ENCODE peak calls at places on chromosomes 1 and 21, in five cellular contexts. N is WTC11, W is K562, B is GM12878, Y is HepG2. E is an unnamed sample.

GRCh38 chr21:36141513-36141925 is 6.6 kb downstream of the CBR3 start:
- DNase-seq in N (peak), B (peak), Y (peak), W (peak), E (peak)

GRCh38 chr21:25934771-25935224 is 200.0 kb downstream of the GABPA start:
- DNase-seq in B (no peak), Y (peak), N (no peak), W (no peak), E (peak)

GRCh38 chr21:46011267-46011967 is 29.8 kb downstream of the COL6A1 start:
- DNase-seq in Y (no peak), B (no peak), W (no peak), N (no peak), E (no peak)

GRCh38 chr1:245156041-245156735 is 1.4 kb downstream of the KIF26B start:
- DNase-seq in B (no peak), W (peak), Y (peak), N (peak), E (peak)

GRCh38 chr1:18059206-18059605 is 48.4 kb upstream of the IGSF21 start:
- DNase-seq in B (no peak), N (no peak), W (no peak), Y (no peak), E (no peak)

GRCh38 chr1:91124290-91124975 is 102.6 kb upstream of the ZNF644 start:
- DNase-seq in N (no peak), B (no peak), Y (no peak), W (no peak), E (no peak)

GRCh38 chr21:34815831-34816700 is 147.3 kb downstream of the CLIC6 start:
- DNase-seq in B (no peak), W (no peak), Y (no peak), N (no peak), E (no peak)

GRCh38 chr21:44052071-44052829 is 40.1 kb downstream of the TRAPPC10 start:
- DNase-seq in B (no peak), W (no peak), N (no peak), Y (no peak), E (no peak)

GRCh38 chr21:44947111-44947929 is 7.5 kb downstream of the SLX9 start:
- DNase-seq in W (peak), B (no peak), N (no peak), Y (no peak), E (no peak)

GRCh38 chr1:210416681-210417080 is 88.0 kb downstream of the HHAT start:
- DNase-seq in B (no peak), Y (no peak), W (no peak), N (no peak), E (no peak)

GRCh38 chr1:66316464-66317155 is 217.3 kb upstream of the SGIP1 start:
- DNase-seq in W (no peak), B (no peak), Y (no peak), N (no peak), E (no peak)

GRCh38 chr1:19377812-19378718 is 65.9 kb downstream of the SLC66A1 start:
- DNase-seq in Y (no peak), W (no peak), B (no peak), N (no peak), E (no peak)

GRCh38 chr1:165843304-165843703 is 15.9 kb downstream of the UCK2 start:
- DNase-seq in N (no peak), Y (no peak), B (no peak), W (no peak), E (no peak)

DNA sequence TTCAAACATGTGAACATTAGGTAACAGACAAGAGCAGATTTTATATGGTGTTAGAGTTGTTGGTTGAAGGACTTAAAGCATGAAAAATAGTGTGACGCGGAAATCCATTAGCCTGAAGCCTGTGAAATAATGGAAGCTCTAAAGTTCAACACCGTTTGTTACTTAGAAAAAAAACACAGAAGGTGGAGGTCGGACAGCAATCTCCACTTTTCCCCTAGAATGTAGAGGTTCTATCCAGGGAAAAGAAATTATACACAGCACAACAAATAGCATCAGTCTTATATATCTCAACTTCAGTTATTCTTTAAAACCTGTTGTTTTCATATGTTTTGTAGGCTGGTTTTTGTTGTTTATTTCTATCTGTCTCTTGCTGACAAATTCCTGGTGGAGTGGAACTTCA is 1.9 kb downstream of the RCAN3 start:
- DNase-seq in N (no peak), B (no peak), Y (no peak), W (no peak), E (no peak)
- TF ChIP-seq ESRRA in N (no peak), B (no peak), Y (no peak), W (no peak), E (no peak)

GRCh38 chr1:31792116-31792515 is 23.7 kb downstream of the SPOCD1 start:
- DNase-seq in Y (no peak), B (no peak), W (no peak), N (peak), E (no peak)
- TF ChIP-seq ESRRA in Y (no peak), B (no peak), W (no peak), N (no peak), E (no peak)

GRCh38 chr1:186957339-186957738 is 128.6 kb downstream of the PLA2G4A start:
- DNase-seq in Y (no peak), W (no peak), N (no peak), B (no peak), E (no peak)

GRCh38 chr1:186949173-186949572 is 120.4 kb downstream of the PLA2G4A start:
- DNase-seq in W (no peak), Y (no peak), N (no peak), B (no peak), E (no peak)

GRCh38 chr1:186950547-186950946 is 121.8 kb downstream of the PLA2G4A start:
- DNase-seq in B (no peak), Y (no peak), N (no peak), W (no peak), E (peak)

GRCh38 chr1:186958520-186958919 is 129.8 kb downstream of the PLA2G4A start:
- DNase-seq in W (no peak), B (no peak), Y (no peak), N (no peak), E (peak)

DNA sequence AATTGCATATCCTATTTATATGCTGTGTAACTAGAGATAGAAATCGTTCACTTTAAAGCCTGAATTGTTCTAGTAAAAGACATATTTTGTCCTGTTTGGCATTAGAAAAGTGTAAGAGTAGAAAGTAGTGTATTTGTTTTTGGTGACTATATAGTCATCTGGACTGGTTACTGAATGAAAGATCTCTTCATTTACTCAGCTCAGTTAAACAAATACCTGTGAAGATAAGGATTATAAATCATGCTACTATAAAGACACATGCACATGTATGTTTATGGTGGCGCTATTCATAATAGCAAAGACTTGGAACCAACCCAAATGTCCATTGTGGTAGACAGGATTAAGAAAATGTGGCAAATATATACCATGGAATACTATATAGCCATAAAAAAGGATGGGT is 125.1 kb downstream of the PLA2G4A start:
- DNase-seq in N (no peak), B (no peak), Y (no peak), W (no peak), E (no peak)
- TF ChIP-seq ESRRA in N (no peak), B (no peak), Y (no peak), W (no peak), E (no peak)

GRCh38 chr1:229271448-229272120 is 673 bp downstream of the RAB4A start:
- DNase-seq in Y (peak), W (no peak), B (no peak), N (no peak), E (no peak)

GRCh38 chr1:229270547-229271447 is at the start of gene RAB4A:
- DNase-seq in N (peak), W (peak), Y (peak), B (peak), E (peak)

GRCh38 chr1:229273507-229274232 is 2.8 kb downstream of the RAB4A start:
- DNase-seq in B (no peak), W (no peak), Y (peak), N (no peak), E (peak)

GRCh38 chr1:229275005-229275404 is 4.1 kb downstream of the RAB4A start:
- DNase-seq in N (no peak), Y (no peak), B (no peak), W (no peak), E (no peak)

GRCh38 chr1:229272164-229273158 is 1.6 kb downstream of the RAB4A start:
- DNase-seq in N (no peak), B (no peak), W (no peak), Y (no peak), E (no peak)
- TF ChIP-seq ESRRA in N (no peak), B (no peak), W (no peak), Y (no peak), E (no peak)

DNA sequence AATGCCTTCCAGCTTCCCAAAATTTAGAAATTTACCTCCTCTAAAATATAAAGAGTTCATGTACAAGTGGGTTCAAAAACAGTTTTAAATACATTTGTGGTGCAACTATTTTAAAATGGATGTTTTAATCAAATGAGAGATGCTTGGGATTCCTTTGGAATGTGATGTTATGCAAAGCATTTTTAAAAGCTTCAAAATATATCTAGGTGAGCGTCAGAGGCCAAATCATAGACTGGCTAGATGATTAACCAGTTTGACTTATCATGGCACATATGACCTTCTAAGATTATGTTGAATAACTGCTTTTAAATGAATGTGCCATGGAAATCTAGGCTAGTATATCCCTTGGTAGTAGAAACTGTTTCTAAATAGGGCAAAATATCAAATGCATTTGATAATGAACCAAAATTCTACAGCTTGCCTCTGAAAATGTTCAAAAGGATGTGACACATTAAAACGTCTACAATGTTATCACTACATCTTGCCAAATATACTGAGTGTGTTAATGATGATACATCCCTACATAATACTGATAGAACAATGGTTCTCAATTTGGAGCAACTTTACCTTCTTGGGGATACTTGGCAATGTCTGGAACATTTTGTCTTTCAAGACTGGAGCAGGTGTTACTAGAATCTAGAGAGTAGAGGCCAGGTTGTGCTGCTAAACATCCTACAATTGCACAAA is 650.9 kb upstream of the ADGRL2 start:
- DNase-seq in W (no peak), Y (no peak), N (no peak), B (no peak), E (no peak)
- TF ChIP-seq ESRRA in W (no peak), Y (no peak), N (no peak), B (no peak), E (no peak)

DNA sequence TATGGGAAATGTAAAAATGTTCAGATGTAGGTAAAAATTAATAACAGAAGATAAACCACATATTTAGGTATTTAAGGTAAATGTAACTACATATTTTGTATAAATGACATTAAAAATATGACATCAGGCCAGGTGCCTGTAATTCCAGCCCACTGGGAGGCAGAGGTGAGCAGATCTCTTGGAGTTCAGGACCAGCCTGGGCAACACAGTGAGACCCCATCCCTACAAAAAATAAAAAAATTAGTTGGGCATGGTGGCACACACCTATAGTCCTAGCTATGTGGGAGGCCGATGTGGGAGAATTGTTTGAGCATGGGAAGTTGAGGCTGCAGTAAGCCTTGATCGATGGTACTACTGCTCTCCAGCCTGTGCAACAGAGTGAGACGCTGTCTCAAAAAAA is 216.5 kb downstream of the SPATA17 start:
- DNase-seq in B (no peak), W (no peak), Y (no peak), N (no peak), E (no peak)
- TF ChIP-seq ESRRA in B (no peak), W (no peak), Y (no peak), N (no peak), E (no peak)